ENCODE peak calls at places on chromosomes 13 and 19, in eight cellular contexts. T is HCT116, Z is A549, A is K562, Q is SK-N-SH, W is GM23338, N is GM12878, D is Panc1. B is an unnamed sample.

GRCh38 chr13:110817143-110817542 is 97.7 kb downstream of the ANKRD10 start:
- DNase-seq in N (no peak), A (no peak), Q (no peak), T (no peak), W (no peak), Z (no peak), D (no peak), B (no peak)

GRCh38 chr13:28850226-28850625 is 30.1 kb downstream of the MTUS2 start:
- DNase-seq in A (no peak), Z (no peak), W (no peak), Q (no peak), N (no peak), D (no peak), T (no peak), B (no peak)

GRCh38 chr13:111531505-111531904 is 211.1 kb downstream of the TEX29 start:
- DNase-seq in N (no peak), Q (no peak), A (peak; percentile 4), Z (no peak), W (no peak), T (peak; percentile 6), D (no peak), B (no peak)

GRCh38 chr13:27226991-27227390 is 24.4 kb upstream of the RPL21 start:
- DNase-seq in Z (no peak), Q (no peak), N (no peak), W (no peak), A (no peak), D (no peak), T (no peak), B (no peak)

GRCh38 chr13:44879452-44880058 is 109.7 kb downstream of the NUFIP1 start:
- DNase-seq in N (peak; percentile 8), Q (peak; percentile 18), W (peak; percentile 51), A (peak; percentile 16), Z (no peak), T (peak; percentile 40), D (peak; percentile 22), B (peak; percentile 3)

GRCh38 chr13:47408546-47409319 is 511.9 kb upstream of the HTR2A start:
- DNase-seq in N (no peak), D (peak; percentile 46), T (no peak), A (no peak), W (no peak), Q (no peak), Z (no peak), B (no peak)

GRCh38 chr13:37868691-37869505 is 674 bp downstream of the TRPC4 start:
- DNase-seq in Z (no peak), T (no peak), N (no peak), A (no peak), D (no peak), Q (no peak), W (peak; percentile 59), B (no peak)

GRCh38 chr19:53538378-53539109 is 599 bp downstream of the ZNF331 start:
- DNase-seq in Q (no peak), D (no peak), A (no peak), T (no peak), W (peak; percentile 11), Z (no peak), N (no peak), B (no peak)

GRCh38 chr19:6039541-6040225 is 61.7 kb upstream of the RANBP3 start:
- DNase-seq in Z (no peak), A (no peak), N (no peak), T (no peak), W (no peak), D (no peak), Q (no peak), B (no peak)

GRCh38 chr13:35143123-35143522 is 201.1 kb downstream of the NBEA start:
- DNase-seq in Q (no peak), N (no peak), A (no peak), W (no peak), D (no peak), Z (no peak), T (no peak), B (no peak)

GRCh38 chr13:80341098-80341701 is at the start of gene SPRY2:
- DNase-seq in D (peak; percentile 74), A (peak; percentile 89), N (no peak), W (peak; percentile 97), T (peak; percentile 68), Q (peak; percentile 92), Z (peak; percentile 74), B (peak; percentile 75)

GRCh38 chr13:106186366-106187030 is 349.0 kb downstream of the EFNB2 start:
- DNase-seq in Z (no peak), N (no peak), D (no peak), W (no peak), A (no peak), T (no peak), Q (no peak), B (no peak)

GRCh38 chr19:39679056-39679790 is 23.5 kb downstream of the LGALS16 start:
- DNase-seq in W (no peak), N (peak; percentile 86), D (no peak), Z (no peak), Q (no peak), A (no peak), T (no peak), B (no peak)

GRCh38 chr19:46985532-46986415 is 33.9 kb upstream of the NPAS1 start:
- DNase-seq in Q (no peak), N (no peak), Z (no peak), W (no peak), T (no peak), A (no peak), D (no peak), B (no peak)

GRCh38 chr13:113112893-113113845 is 7.6 kb downstream of the F7 start:
- DNase-seq in D (no peak), T (no peak), Z (no peak), N (no peak), Q (no peak), A (no peak), W (no peak), B (no peak)

GRCh38 chr19:35805518-35806102 is 7.0 kb downstream of the PRODH2 start:
- DNase-seq in T (no peak), Q (no peak), Z (no peak), N (no peak), A (no peak), W (no peak), D (no peak), B (no peak)

GRCh38 chr13:31697290-31697689 is 42.0 kb upstream of the RXFP2 start:
- DNase-seq in W (no peak), N (no peak), D (no peak), A (no peak), T (no peak), Q (no peak), Z (no peak), B (no peak)

GRCh38 chr19:30069535-30070197 is 127.6 kb downstream of the URI1 start:
- DNase-seq in Z (no peak), W (no peak), T (no peak), N (no peak), D (no peak), A (no peak), Q (no peak), B (no peak)
- TF ChIP-seq REST in Z (no peak), W (no peak), T (no peak), N (no peak), D (no peak), A (no peak), Q (no peak), B (no peak)

GRCh38 chr19:42343344-42344110 is 18.1 kb downstream of the MEGF8 start:
- DNase-seq in Q (peak; percentile 56), W (peak; percentile 84), T (no peak), A (no peak), N (no peak), D (no peak), Z (no peak), B (no peak)
- TF ChIP-seq CTCF in Q (peak; percentile 49), W (peak; percentile 78), T (peak; percentile 69), A (peak; percentile 93), N (peak; percentile 29), D (no peak), Z (peak; percentile 27), B (no peak)

GRCh38 chr19:806815-807421 is 9.7 kb downstream of the PTBP1 start:
- DNase-seq in D (no peak), W (peak; percentile 25), A (no peak), N (no peak), T (no peak), Q (peak; percentile 44), Z (no peak), B (peak; percentile 4)
- TF ChIP-seq REST in D (no peak), W (no peak), A (no peak), N (no peak), T (no peak), Q (no peak), Z (no peak), B (no peak)

GRCh38 chr19:18339703-18340102 is 695 bp upstream of the PGPEP1 start:
- DNase-seq in T (no peak), Z (peak; percentile 48), Q (peak; percentile 50), D (no peak), W (peak; percentile 74), A (peak; percentile 85), N (no peak), B (peak; percentile 39)
- TF ChIP-seq CTCF in T (peak; percentile 37), Z (peak; percentile 30), Q (peak; percentile 43), D (no peak), W (peak; percentile 41), A (peak; percentile 61), N (peak; percentile 27), B (peak; percentile 15)

DNA sequence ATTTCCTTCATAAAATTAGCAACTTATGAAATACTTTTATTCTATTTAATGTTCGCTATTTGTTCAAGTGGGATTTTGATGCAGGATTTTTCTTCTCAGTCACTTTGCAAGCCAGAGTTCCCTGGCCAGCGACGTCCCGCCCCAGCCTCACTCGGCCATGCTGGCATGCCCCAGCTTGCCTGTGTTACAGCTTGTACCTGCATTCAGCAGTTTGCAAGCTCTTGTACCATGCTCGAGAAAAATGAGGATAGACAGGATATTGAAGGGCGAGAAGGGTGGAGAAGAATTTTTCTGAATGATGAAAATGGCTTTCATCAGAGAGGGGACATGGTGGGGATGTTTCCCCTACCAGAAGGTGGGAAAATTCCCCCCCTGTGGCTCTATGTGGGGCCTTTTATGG is 2180.2 kb upstream of the PCDH20 start:
- DNase-seq in W (no peak), Z (no peak), D (no peak), Q (no peak), T (no peak), A (no peak), N (no peak), B (no peak)
- TF ChIP-seq REST in W (no peak), Z (no peak), D (no peak), Q (no peak), T (no peak), A (no peak), N (no peak), B (no peak)

GRCh38 chr19:8826371-8826770 is 5.7 kb downstream of the ZNF558 start:
- DNase-seq in D (no peak), Z (no peak), T (no peak), N (no peak), W (peak; percentile 5), A (peak; percentile 4), Q (no peak), B (no peak)
- TF ChIP-seq CTCF in D (no peak), Z (no peak), T (peak; percentile 27), N (no peak), W (no peak), A (no peak), Q (no peak), B (no peak)

B was measured in HL-60.